ENCODE peak calls at places on chromosomes 13 and 19, in nine cellular contexts. One of them, this sample, is unnamed.

GRCh38 chr13:90723381-90723780 is 624.1 kb upstream of the MIR17HG start:
- DNase-seq in dorsolateral prefrontal cortex: no peak
- DNase-seq in ovary: no peak
- DNase-seq in stomach: no peak
- DNase-seq in tibial nerve: no peak
- DNase-seq in fibroblast of lung: peak
- DNase-seq in AG10803: no peak
- DNase-seq in IMR-90: no peak
- DNase-seq in CD8-positive, alpha-beta T cell: no peak
- DNase-seq in this sample: no peak

GRCh38 chr19:6402834-6403608 is 10.1 kb upstream of the GTF2F1 start:
- DNase-seq in dorsolateral prefrontal cortex: peak
- DNase-seq in ovary: no peak
- DNase-seq in stomach: no peak
- DNase-seq in tibial nerve: no peak
- DNase-seq in fibroblast of lung: peak
- DNase-seq in AG10803: peak
- DNase-seq in IMR-90: peak
- DNase-seq in CD8-positive, alpha-beta T cell: no peak
- DNase-seq in this sample: no peak

GRCh38 chr13:76463314-76463713 is 422.9 kb downstream of the KCTD12 start:
- DNase-seq in dorsolateral prefrontal cortex: no peak
- DNase-seq in ovary: no peak
- DNase-seq in stomach: no peak
- DNase-seq in tibial nerve: no peak
- DNase-seq in fibroblast of lung: no peak
- DNase-seq in AG10803: no peak
- DNase-seq in IMR-90: no peak
- DNase-seq in CD8-positive, alpha-beta T cell: no peak
- DNase-seq in this sample: no peak

GRCh38 chr19:11172576-11172975 is 17.0 kb upstream of the SPC24 start:
- DNase-seq in dorsolateral prefrontal cortex: no peak
- DNase-seq in ovary: no peak
- DNase-seq in stomach: no peak
- DNase-seq in tibial nerve: no peak
- DNase-seq in fibroblast of lung: no peak
- DNase-seq in AG10803: no peak
- DNase-seq in IMR-90: no peak
- DNase-seq in CD8-positive, alpha-beta T cell: no peak
- DNase-seq in this sample: no peak

GRCh38 chr13:94710881-94711560 is 1.3 kb downstream of the SOX21 start:
- DNase-seq in dorsolateral prefrontal cortex: no peak
- DNase-seq in ovary: no peak
- DNase-seq in stomach: no peak
- DNase-seq in tibial nerve: no peak
- DNase-seq in fibroblast of lung: no peak
- DNase-seq in AG10803: no peak
- DNase-seq in IMR-90: no peak
- DNase-seq in CD8-positive, alpha-beta T cell: no peak
- DNase-seq in this sample: peak

GRCh38 chr13:42320375-42320787 is 48.4 kb downstream of the AKAP11 start:
- DNase-seq in dorsolateral prefrontal cortex: no peak
- DNase-seq in ovary: no peak
- DNase-seq in stomach: no peak
- DNase-seq in tibial nerve: no peak
- DNase-seq in fibroblast of lung: no peak
- DNase-seq in AG10803: no peak
- DNase-seq in IMR-90: no peak
- DNase-seq in CD8-positive, alpha-beta T cell: no peak
- DNase-seq in this sample: no peak

GRCh38 chr19:53019684-53020083 is 6.0 kb downstream of the ERVV-1 start:
- DNase-seq in dorsolateral prefrontal cortex: no peak
- DNase-seq in ovary: no peak
- DNase-seq in stomach: no peak
- DNase-seq in tibial nerve: no peak
- DNase-seq in fibroblast of lung: no peak
- DNase-seq in AG10803: no peak
- DNase-seq in IMR-90: no peak
- DNase-seq in CD8-positive, alpha-beta T cell: no peak
- DNase-seq in this sample: no peak

GRCh38 chr13:36965767-36966166 is 33.4 kb downstream of the ALG5 start:
- DNase-seq in dorsolateral prefrontal cortex: no peak
- DNase-seq in ovary: no peak
- DNase-seq in stomach: no peak
- DNase-seq in tibial nerve: no peak
- DNase-seq in fibroblast of lung: peak
- DNase-seq in AG10803: peak
- DNase-seq in IMR-90: peak
- DNase-seq in CD8-positive, alpha-beta T cell: no peak
- DNase-seq in this sample: no peak

GRCh38 chr13:37869756-37870488 is at the start of gene TRPC4:
- DNase-seq in dorsolateral prefrontal cortex: peak
- DNase-seq in ovary: peak
- DNase-seq in stomach: peak
- DNase-seq in tibial nerve: no peak
- DNase-seq in fibroblast of lung: peak
- DNase-seq in AG10803: peak
- DNase-seq in IMR-90: peak
- DNase-seq in CD8-positive, alpha-beta T cell: no peak
- DNase-seq in this sample: peak

GRCh38 chr13:65592757-65593156 is 1637.4 kb downstream of the PCDH9 start:
- DNase-seq in dorsolateral prefrontal cortex: no peak
- DNase-seq in ovary: no peak
- DNase-seq in stomach: no peak
- DNase-seq in tibial nerve: no peak
- DNase-seq in fibroblast of lung: peak
- DNase-seq in AG10803: no peak
- DNase-seq in IMR-90: peak
- DNase-seq in CD8-positive, alpha-beta T cell: no peak
- DNase-seq in this sample: no peak

GRCh38 chr13:40387775-40388174 is 278.7 kb downstream of the FOXO1 start:
- DNase-seq in dorsolateral prefrontal cortex: no peak
- DNase-seq in ovary: no peak
- DNase-seq in stomach: no peak
- DNase-seq in tibial nerve: no peak
- DNase-seq in fibroblast of lung: no peak
- DNase-seq in AG10803: no peak
- DNase-seq in IMR-90: no peak
- DNase-seq in CD8-positive, alpha-beta T cell: no peak
- DNase-seq in this sample: no peak

GRCh38 chr19:39335168-39335567 is 675 bp downstream of the GMFG start:
- DNase-seq in dorsolateral prefrontal cortex: no peak
- DNase-seq in ovary: no peak
- DNase-seq in stomach: no peak
- DNase-seq in tibial nerve: no peak
- DNase-seq in fibroblast of lung: no peak
- DNase-seq in AG10803: no peak
- DNase-seq in IMR-90: no peak
- DNase-seq in CD8-positive, alpha-beta T cell: no peak
- DNase-seq in this sample: no peak

GRCh38 chr13:45781553-45782326 is 69.8 kb downstream of the SIAH3 start:
- DNase-seq in dorsolateral prefrontal cortex: no peak
- DNase-seq in ovary: peak
- DNase-seq in stomach: peak
- DNase-seq in tibial nerve: no peak
- DNase-seq in fibroblast of lung: peak
- DNase-seq in AG10803: no peak
- DNase-seq in IMR-90: no peak
- DNase-seq in CD8-positive, alpha-beta T cell: no peak
- DNase-seq in this sample: peak

GRCh38 chr13:41411536-41411935 is 45.8 kb upstream of the RGCC start:
- DNase-seq in dorsolateral prefrontal cortex: peak
- DNase-seq in ovary: no peak
- DNase-seq in stomach: no peak
- DNase-seq in tibial nerve: no peak
- DNase-seq in fibroblast of lung: peak
- DNase-seq in AG10803: peak
- DNase-seq in IMR-90: peak
- DNase-seq in CD8-positive, alpha-beta T cell: no peak
- DNase-seq in this sample: no peak

GRCh38 chr19:55208880-55209429 is 346 bp downstream of the PTPRH start:
- DNase-seq in dorsolateral prefrontal cortex: no peak
- DNase-seq in ovary: no peak
- DNase-seq in stomach: no peak
- DNase-seq in tibial nerve: no peak
- DNase-seq in fibroblast of lung: no peak
- DNase-seq in AG10803: no peak
- DNase-seq in IMR-90: no peak
- DNase-seq in CD8-positive, alpha-beta T cell: no peak
- DNase-seq in this sample: no peak

GRCh38 chr19:17488593-17489391 is 18.5 kb downstream of the SLC27A1 start:
- DNase-seq in dorsolateral prefrontal cortex: no peak
- DNase-seq in ovary: no peak
- DNase-seq in stomach: peak
- DNase-seq in tibial nerve: no peak
- DNase-seq in fibroblast of lung: no peak
- DNase-seq in AG10803: no peak
- DNase-seq in IMR-90: no peak
- DNase-seq in CD8-positive, alpha-beta T cell: peak
- DNase-seq in this sample: peak
- TF ChIP-seq CTCF in dorsolateral prefrontal cortex: no peak
- TF ChIP-seq CTCF in ovary: no peak
- TF ChIP-seq CTCF in stomach: no peak
- TF ChIP-seq CTCF in tibial nerve: no peak
- TF ChIP-seq CTCF in fibroblast of lung: no peak
- TF ChIP-seq CTCF in AG10803: no peak
- TF ChIP-seq CTCF in IMR-90: no peak
- TF ChIP-seq CTCF in CD8-positive, alpha-beta T cell: no peak
- TF ChIP-seq CTCF in this sample: no peak

DNA sequence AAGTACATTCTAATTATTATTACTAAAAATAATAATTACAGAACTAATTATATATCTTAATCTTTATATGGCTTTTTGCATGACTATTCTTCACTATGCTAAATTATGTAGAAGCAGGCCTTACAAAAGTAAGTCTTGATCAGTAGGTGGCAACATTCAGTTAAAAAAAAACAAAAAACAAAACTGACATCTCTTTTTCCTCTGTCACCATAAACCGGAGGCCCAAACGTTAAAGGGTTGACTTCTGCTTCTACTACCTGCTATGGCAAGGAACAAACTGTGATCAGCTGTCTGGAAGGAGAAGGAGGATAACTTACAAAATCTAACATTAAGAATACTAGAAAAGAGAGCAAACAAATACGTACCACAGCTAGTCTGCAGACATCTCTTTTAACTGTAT is 1525.6 kb downstream of the SLITRK1 start:
- DNase-seq in dorsolateral prefrontal cortex: no peak
- DNase-seq in ovary: no peak
- DNase-seq in stomach: no peak
- DNase-seq in tibial nerve: no peak
- DNase-seq in fibroblast of lung: no peak
- DNase-seq in AG10803: peak
- DNase-seq in IMR-90: no peak
- DNase-seq in CD8-positive, alpha-beta T cell: no peak
- DNase-seq in this sample: no peak
- TF ChIP-seq CTCF in dorsolateral prefrontal cortex: no peak
- TF ChIP-seq CTCF in ovary: no peak
- TF ChIP-seq CTCF in stomach: no peak
- TF ChIP-seq CTCF in tibial nerve: no peak
- TF ChIP-seq CTCF in fibroblast of lung: peak
- TF ChIP-seq CTCF in AG10803: no peak
- TF ChIP-seq CTCF in IMR-90: no peak
- TF ChIP-seq CTCF in CD8-positive, alpha-beta T cell: no peak
- TF ChIP-seq CTCF in this sample: no peak

GRCh38 chr19:13619203-13619632 is 112.9 kb upstream of the CACNA1A start:
- DNase-seq in dorsolateral prefrontal cortex: no peak
- DNase-seq in ovary: no peak
- DNase-seq in stomach: no peak
- DNase-seq in tibial nerve: no peak
- DNase-seq in fibroblast of lung: peak
- DNase-seq in AG10803: peak
- DNase-seq in IMR-90: peak
- DNase-seq in CD8-positive, alpha-beta T cell: no peak
- DNase-seq in this sample: no peak

GRCh38 chr19:13622727-13623126 is 116.4 kb upstream of the CACNA1A start:
- DNase-seq in dorsolateral prefrontal cortex: no peak
- DNase-seq in ovary: no peak
- DNase-seq in stomach: no peak
- DNase-seq in tibial nerve: no peak
- DNase-seq in fibroblast of lung: no peak
- DNase-seq in AG10803: no peak
- DNase-seq in IMR-90: no peak
- DNase-seq in CD8-positive, alpha-beta T cell: no peak
- DNase-seq in this sample: no peak

GRCh38 chr19:13623686-13624405 is 117.6 kb upstream of the CACNA1A start:
- DNase-seq in dorsolateral prefrontal cortex: no peak
- DNase-seq in ovary: no peak
- DNase-seq in stomach: no peak
- DNase-seq in tibial nerve: no peak
- DNase-seq in fibroblast of lung: no peak
- DNase-seq in AG10803: no peak
- DNase-seq in IMR-90: no peak
- DNase-seq in CD8-positive, alpha-beta T cell: no peak
- DNase-seq in this sample: no peak

GRCh38 chr19:13615890-13616289 is 109.6 kb upstream of the CACNA1A start:
- DNase-seq in dorsolateral prefrontal cortex: peak
- DNase-seq in ovary: no peak
- DNase-seq in stomach: no peak
- DNase-seq in tibial nerve: no peak
- DNase-seq in fibroblast of lung: no peak
- DNase-seq in AG10803: no peak
- DNase-seq in IMR-90: peak
- DNase-seq in CD8-positive, alpha-beta T cell: no peak
- DNase-seq in this sample: no peak

GRCh38 chr19:13621413-13621812 is 115.1 kb upstream of the CACNA1A start:
- DNase-seq in dorsolateral prefrontal cortex: no peak
- DNase-seq in ovary: no peak
- DNase-seq in stomach: no peak
- DNase-seq in tibial nerve: no peak
- DNase-seq in fibroblast of lung: peak
- DNase-seq in AG10803: peak
- DNase-seq in IMR-90: peak
- DNase-seq in CD8-positive, alpha-beta T cell: no peak
- DNase-seq in this sample: no peak
- TF ChIP-seq CTCF in dorsolateral prefrontal cortex: no peak
- TF ChIP-seq CTCF in ovary: no peak
- TF ChIP-seq CTCF in stomach: no peak
- TF ChIP-seq CTCF in tibial nerve: no peak
- TF ChIP-seq CTCF in fibroblast of lung: peak
- TF ChIP-seq CTCF in AG10803: no peak
- TF ChIP-seq CTCF in IMR-90: no peak
- TF ChIP-seq CTCF in CD8-positive, alpha-beta T cell: no peak
- TF ChIP-seq CTCF in this sample: no peak

DNA sequence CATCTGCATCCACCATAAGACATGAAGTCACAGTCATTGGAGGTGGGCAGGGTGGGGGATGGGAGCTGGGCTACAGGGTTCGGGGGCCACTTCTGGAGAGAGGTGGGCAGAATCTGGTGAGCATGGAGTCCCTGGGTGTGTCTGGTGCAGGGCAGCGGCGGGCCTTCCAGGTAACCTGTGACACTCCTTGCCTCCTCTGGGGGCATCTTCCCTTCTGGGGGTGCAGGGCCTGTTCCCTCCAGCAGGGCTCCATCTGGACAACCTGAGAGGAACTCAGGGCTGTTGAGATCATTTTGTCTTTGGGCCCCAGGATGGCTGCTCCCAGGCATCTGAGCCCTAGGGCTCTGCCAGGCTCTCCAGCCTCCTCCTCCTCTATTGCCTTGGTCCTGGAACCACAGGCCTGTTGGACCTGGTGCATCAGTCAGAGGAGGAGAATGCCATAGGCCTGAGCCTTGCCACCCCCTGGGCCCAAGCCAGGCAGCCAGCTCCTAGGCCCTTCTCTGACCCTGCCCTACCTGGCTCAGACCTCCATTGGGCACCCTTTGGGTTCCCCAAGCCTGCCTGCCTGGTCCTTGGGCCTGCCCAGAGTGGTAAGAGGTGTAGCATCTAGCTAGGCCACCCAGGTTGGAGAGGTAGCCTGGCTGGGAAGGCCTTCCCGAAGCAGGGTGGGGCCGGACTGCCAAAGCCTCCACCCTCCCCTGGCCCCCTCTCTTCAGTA is 13.4 kb downstream of the LYL1 start:
- DNase-seq in dorsolateral prefrontal cortex: no peak
- DNase-seq in ovary: peak
- DNase-seq in stomach: no peak
- DNase-seq in tibial nerve: no peak
- DNase-seq in fibroblast of lung: no peak
- DNase-seq in AG10803: no peak
- DNase-seq in IMR-90: no peak
- DNase-seq in CD8-positive, alpha-beta T cell: no peak
- DNase-seq in this sample: no peak
- TF ChIP-seq CTCF in dorsolateral prefrontal cortex: peak
- TF ChIP-seq CTCF in ovary: no peak
- TF ChIP-seq CTCF in stomach: no peak
- TF ChIP-seq CTCF in tibial nerve: no peak
- TF ChIP-seq CTCF in fibroblast of lung: peak
- TF ChIP-seq CTCF in AG10803: peak
- TF ChIP-seq CTCF in IMR-90: peak
- TF ChIP-seq CTCF in CD8-positive, alpha-beta T cell: peak
- TF ChIP-seq CTCF in this sample: no peak

This sample was measured in mesothelial cell of epicardium.